ENCODE peak calls at places on chromosomes 11 and 22, in five cellular contexts. K is NCI-H524, G is T-helper 2 cell, Z is GM23248, Q is MV-4-11. R is an unnamed sample.

GRCh38 chr11:107858217-107859070 is at the start of gene SLC35F2:
- DNase-seq in Z (peak), G (peak), Q (peak), K (peak), R (peak)

GRCh38 chr22:20064140-20064480 is 15.9 kb upstream of the DGCR8 start:
- DNase-seq in G (no peak), Z (no peak), K (no peak), Q (peak), R (no peak)

GRCh38 chr11:74673956-74674355 is 57.3 kb downstream of the CHRDL2 start:
- DNase-seq in Z (no peak), K (no peak), Q (no peak), G (no peak), R (no peak)

GRCh38 chr11:77159219-77159936 is 31.3 kb downstream of the MYO7A start:
- DNase-seq in Z (no peak), G (no peak), Q (no peak), K (no peak), R (no peak)

GRCh38 chr11:96696736-96697135 is 306.9 kb downstream of the JRKL start:
- DNase-seq in K (no peak), G (no peak), Z (no peak), Q (no peak), R (no peak)

GRCh38 chr11:82854242-82854641 is 46.0 kb downstream of the PRCP start:
- DNase-seq in Q (no peak), K (no peak), G (no peak), Z (peak), R (no peak)

GRCh38 chr11:111429066-111429506 is 50.0 kb upstream of the POU2AF1 start:
- DNase-seq in K (no peak), Z (peak), Q (peak), G (peak), R (peak)

GRCh38 chr11:96794152-96794551 is 404.3 kb downstream of the JRKL start:
- DNase-seq in Q (no peak), Z (peak), K (no peak), G (no peak), R (no peak)

GRCh38 chr22:31504282-31504681 is 7.9 kb downstream of the SFI1 start:
- DNase-seq in Q (no peak), Z (peak), G (peak), K (no peak), R (no peak)

GRCh38 chr22:31179345-31179744 is 19.4 kb downstream of the RNF185 start:
- DNase-seq in G (no peak), Z (peak), K (no peak), Q (no peak), R (no peak)

GRCh38 chr22:24590596-24591173 is 2.2 kb downstream of the LRRC75B start:
- DNase-seq in Z (no peak), Q (no peak), K (no peak), G (no peak), R (no peak)

GRCh38 chr11:124080319-124081001 is 34.8 kb upstream of the VWA5A start:
- DNase-seq in Q (no peak), G (no peak), K (no peak), Z (no peak), R (no peak)

GRCh38 chr22:30947163-30947820 is 21.3 kb downstream of the MORC2 start:
- DNase-seq in Q (no peak), G (no peak), Z (peak), K (no peak), R (no peak)

R was measured in effector memory CD8-positive, alpha-beta T cell.